ENCODE peak calls at places on chromosomes 7 and 10, in eight cellular contexts. X is fibroblast of lung, N is uterus, W is left lung, K is K562, B is A549, L is spleen, D is Panc1. J is an unnamed sample.
A peak's percentile ranks its signal among the peaks of the same experiment; 100 is the strongest.

GRCh38 chr10:79071535-79071923 is 2.8 kb downstream of the ZMIZ1 start:
- DNase-seq in N (no peak), L (no peak), X (no peak), W (no peak), D (no peak), K (no peak), B (no peak), J (no peak)

GRCh38 chr7:137754076-137754851 is 92.5 kb downstream of the DGKI start:
- DNase-seq in D (no peak), X (peak; percentile 30), W (no peak), B (no peak), N (no peak), L (no peak), K (no peak), J (no peak)

GRCh38 chr10:121952226-121952625 is 22.8 kb downstream of the NSMCE4A start:
- DNase-seq in X (peak; percentile 84), N (no peak), K (no peak), W (no peak), B (no peak), L (no peak), D (no peak), J (no peak)

GRCh38 chr10:2925631-2926030 is 141.7 kb upstream of the PFKP start:
- DNase-seq in B (no peak), L (peak; percentile 84), D (no peak), N (peak; percentile 32), K (no peak), W (peak; percentile 44), X (peak; percentile 79), J (no peak)

GRCh38 chr10:110643670-110644597 is at the start of gene RBM20:
- DNase-seq in B (no peak), D (no peak), L (peak; percentile 77), N (no peak), K (peak; percentile 59), W (no peak), X (peak; percentile 43), J (no peak)

GRCh38 chr7:85730016-85730415 is 543.2 kb upstream of the SEMA3D start:
- DNase-seq in L (no peak), N (no peak), B (no peak), K (no peak), D (no peak), W (no peak), X (no peak), J (no peak)

GRCh38 chr10:48983648-48984359 is 44.2 kb upstream of the LRRC18 start:
- DNase-seq in L (no peak), W (no peak), D (no peak), X (no peak), B (no peak), K (no peak), N (no peak), J (no peak)

GRCh38 chr7:121211253-121211652 is 117.5 kb upstream of the WNT16 start:
- DNase-seq in W (no peak), K (no peak), N (no peak), B (no peak), D (no peak), L (no peak), X (no peak), J (no peak)

GRCh38 chr7:45874408-45875131 is 1.7 kb upstream of the CCDC201 start:
- DNase-seq in L (no peak), W (no peak), N (no peak), D (no peak), K (no peak), X (peak; percentile 94), B (no peak), J (no peak)

GRCh38 chr10:89337493-89337892 is 9.7 kb downstream of the IFIT3 start:
- DNase-seq in B (no peak), W (no peak), N (no peak), D (no peak), K (no peak), L (no peak), X (peak; percentile 86), J (peak; percentile 60)

GRCh38 chr10:19828278-19829049 is 12.2 kb downstream of the PLXDC2 start:
- DNase-seq in B (no peak), D (no peak), W (no peak), N (peak; percentile 53), L (no peak), X (no peak), K (no peak), J (no peak)

GRCh38 chr7:50632561-50633413 is 67.6 kb upstream of the DDC start:
- DNase-seq in L (no peak), W (no peak), K (peak; percentile 65), D (peak; percentile 30), B (peak; percentile 35), X (peak; percentile 40), N (no peak), J (no peak)

GRCh38 chr10:102630663-102631062 is 13.6 kb upstream of the TRIM8 start:
- DNase-seq in L (peak; percentile 44), X (no peak), K (no peak), N (no peak), B (no peak), D (no peak), W (no peak), J (no peak)

GRCh38 chr7:54947266-54947665 is 71.6 kb upstream of the EGFR start:
- DNase-seq in W (no peak), D (no peak), X (no peak), B (no peak), K (no peak), N (no peak), L (no peak), J (no peak)

GRCh38 chr10:31072453-31072852 is 40.8 kb upstream of the ZNF438 start:
- DNase-seq in N (no peak), B (no peak), W (no peak), X (peak; percentile 86), K (no peak), D (no peak), L (no peak), J (no peak)

GRCh38 chr7:107971613-107972012 is 31.3 kb downstream of the LAMB1 start:
- DNase-seq in X (peak; percentile 36), D (no peak), W (no peak), N (peak; percentile 43), K (peak; percentile 35), B (no peak), L (no peak), J (no peak)

GRCh38 chr7:19106308-19107141 is 10.9 kb downstream of the TWIST1 start:
- DNase-seq in N (no peak), K (no peak), X (no peak), B (no peak), D (no peak), W (no peak), L (peak; percentile 54), J (no peak)

GRCh38 chr7:155787171-155787851 is 25.0 kb downstream of the SHH start:
- DNase-seq in X (peak; percentile 7), W (no peak), B (peak; percentile 55), D (no peak), K (no peak), N (no peak), L (peak; percentile 69), J (no peak)

GRCh38 chr7:70143089-70144044 is 545.1 kb downstream of the AUTS2 start:
- DNase-seq in X (peak; percentile 77), D (no peak), L (no peak), W (no peak), B (no peak), K (no peak), N (no peak), J (peak; percentile 10)

DNA sequence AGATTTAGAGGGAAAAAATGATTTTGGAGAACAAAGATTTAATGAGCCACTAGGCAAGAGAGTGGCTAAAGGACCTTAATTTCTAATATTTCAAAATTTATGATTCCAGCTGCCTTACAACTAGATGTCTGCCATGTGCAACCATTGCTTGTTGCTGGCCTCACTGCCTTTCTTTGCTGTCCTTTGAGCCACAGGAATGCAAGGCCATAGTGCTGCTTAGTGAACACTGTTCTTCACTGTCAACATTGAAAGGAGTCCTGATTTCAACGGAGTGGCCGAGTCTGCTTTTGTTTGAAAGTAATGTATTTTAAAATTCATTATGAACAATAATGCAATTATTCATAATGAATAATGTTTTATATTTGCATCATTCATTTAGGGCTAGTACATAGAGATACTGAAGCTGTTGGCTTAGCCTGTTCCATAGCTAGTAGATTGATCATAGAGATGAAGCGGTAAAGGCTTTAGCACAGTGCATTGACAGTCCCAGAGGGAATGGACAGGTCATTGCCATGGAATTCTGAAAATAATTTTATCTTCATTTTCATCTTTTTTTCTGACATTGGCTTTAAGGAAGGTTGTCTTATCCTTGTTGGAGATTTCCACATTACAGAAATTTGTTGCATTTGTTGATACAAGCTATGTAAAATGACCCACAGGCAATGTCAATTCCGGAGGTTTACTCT is 544.1 kb downstream of the AUTS2 start:
- DNase-seq in B (no peak), N (no peak), K (no peak), X (no peak), L (no peak), D (no peak), W (no peak), J (no peak)
- H3K27ac ChIP-seq in B (no peak overlapping the region), N (no peak overlapping the region), K (no peak overlapping the region), X (no peak overlapping the region), L (no peak overlapping the region), D (no peak overlapping the region), W (no peak overlapping the region), J (no peak overlapping the region)

GRCh38 chr10:119022846-119023552 is 6.5 kb upstream of the NANOS1 start:
- DNase-seq in K (no peak), N (no peak), D (no peak), L (no peak), B (no peak), X (peak; percentile 69), W (no peak), J (no peak)
- H3K27ac ChIP-seq in K (no peak overlapping the region), N (no peak overlapping the region), D (peak overlapping the region; percentile 14), L (no peak overlapping the region), B (peak overlapping the region; percentile 48), X (no peak overlapping the region), W (no peak overlapping the region), J (peak overlapping the region; percentile 26)

DNA sequence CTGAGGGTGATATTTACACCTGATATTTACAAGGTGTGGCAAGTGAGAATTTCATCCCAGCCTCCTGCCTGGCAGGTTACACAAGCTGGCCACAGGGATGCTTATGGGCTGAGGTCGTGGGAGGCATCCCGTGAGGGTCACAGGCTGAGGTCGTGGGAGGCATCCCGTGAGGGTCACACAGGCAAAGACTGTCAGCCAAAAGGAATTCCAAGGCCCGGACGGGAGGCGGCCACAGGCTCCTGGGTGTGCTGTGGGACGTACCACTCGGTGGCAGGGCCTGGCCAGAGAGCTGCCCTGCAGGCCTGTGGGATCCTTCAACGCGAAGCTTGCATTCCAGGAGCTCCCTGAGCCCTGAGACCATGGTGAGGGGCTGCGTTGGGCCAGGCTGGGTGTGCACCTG is 460.6 kb downstream of the DNAJB6 start:
- DNase-seq in B (no peak), W (no peak), N (no peak), K (no peak), D (no peak), X (no peak), L (no peak), J (no peak)
- H3K27ac ChIP-seq in B (no peak overlapping the region), W (no peak overlapping the region), N (no peak overlapping the region), K (no peak overlapping the region), D (no peak overlapping the region), X (no peak overlapping the region), L (no peak overlapping the region), J (no peak overlapping the region)

DNA sequence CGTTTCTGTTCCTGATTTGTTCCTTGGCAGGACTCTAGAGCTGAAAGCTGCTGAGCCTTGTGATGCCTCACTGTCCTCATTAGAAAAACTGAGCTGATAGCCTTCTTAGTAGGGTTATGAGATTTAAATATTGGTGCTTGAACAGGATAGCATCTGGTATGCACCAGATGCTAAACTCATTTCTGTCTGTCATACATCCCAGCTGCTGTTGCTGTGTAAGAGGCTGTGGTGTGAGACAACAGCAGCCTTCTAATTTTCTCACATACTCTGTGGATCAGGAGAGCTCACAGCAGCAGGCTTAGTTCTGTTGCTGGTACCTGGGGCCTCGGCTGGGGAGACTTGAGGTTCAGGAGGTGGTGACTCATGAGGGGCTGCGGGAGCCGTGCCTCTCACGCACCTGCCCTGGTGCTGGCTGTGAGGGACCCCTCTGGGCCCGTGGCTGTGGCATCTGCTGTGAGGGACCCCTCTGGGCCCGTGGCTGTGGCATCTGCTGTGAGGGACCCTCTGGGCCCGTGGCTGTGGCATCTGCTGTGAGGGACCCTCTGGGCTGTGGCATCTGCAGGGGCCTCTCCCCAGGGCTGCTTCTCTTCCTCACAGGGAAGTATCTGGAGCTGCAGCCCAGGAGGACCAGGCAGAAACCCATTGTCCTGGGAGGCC is 12.5 kb downstream of the DYNC2I1 start:
- DNase-seq in X (no peak), B (no peak), N (no peak), L (no peak), D (no peak), W (no peak), K (no peak), J (no peak)
- H3K27ac ChIP-seq in X (no peak overlapping the region), B (no peak overlapping the region), N (no peak overlapping the region), L (no peak overlapping the region), D (no peak overlapping the region), W (no peak overlapping the region), K (peak overlapping the region; percentile 5), J (no peak overlapping the region)

J was measured in epithelial cell of prostate.